ENCODE peak calls at places on chromosomes 5 and 9, in five cellular contexts. X is stimulated activated CD4-positive, alpha-beta T cell treated with anti-CD3 and anti-CD28 coated beads, Interleukin-2, amount 100 ng/mL, for 48 hours; D is lung microvascular endothelial cell; E is astrocyte of the spinal cord; F is T-helper 2 cell. S is an unnamed sample.

GRCh38 chr5:177404641-177405134 is 4.2 kb upstream of the PFN3 start:
- DNase-seq in X (no peak), D (no peak), E (no peak), F (no peak), S (no peak)

GRCh38 chr5:143543358-143544255 is 140.1 kb upstream of the NR3C1 start:
- DNase-seq in X (no peak), D (no peak), E (peak), F (no peak), S (no peak)

GRCh38 chr9:93154293-93154903 is 20.3 kb upstream of the NINJ1 start:
- DNase-seq in X (peak), D (peak), E (no peak), F (no peak), S (peak)

GRCh38 chr9:33159058-33159759 is 7.9 kb downstream of the B4GALT1 start:
- DNase-seq in X (no peak), D (peak), E (peak), F (no peak), S (no peak)

GRCh38 chr5:61280205-61280604 is 51.9 kb upstream of the ZSWIM6 start:
- DNase-seq in X (no peak), D (peak), E (peak), F (no peak), S (no peak)

GRCh38 chr5:2126512-2126911 is 243.8 kb upstream of the IRX4 start:
- DNase-seq in X (no peak), D (no peak), E (no peak), F (no peak), S (no peak)

GRCh38 chr9:5893591-5894236 is 3.0 kb downstream of the MLANA start:
- DNase-seq in X (no peak), D (no peak), E (no peak), F (no peak), S (no peak)

GRCh38 chr9:81879501-81879916 is 48.7 kb upstream of the SPATA31D4 start:
- DNase-seq in X (no peak), D (peak), E (no peak), F (no peak), S (no peak)

GRCh38 chr5:120532835-120533234 is 68.7 kb downstream of the PRR16 start:
- DNase-seq in X (no peak), D (no peak), E (no peak), F (no peak), S (no peak)

GRCh38 chr5:23466401-23466886 is 41.0 kb upstream of the PRDM9 start:
- DNase-seq in X (no peak), D (no peak), E (peak), F (no peak), S (no peak)

GRCh38 chr9:135671591-135672041 is 8.5 kb downstream of the LCN9 start:
- DNase-seq in X (no peak), D (no peak), E (no peak), F (no peak), S (no peak)

GRCh38 chr9:109726122-109726521 is 53.9 kb upstream of the PALM2AKAP2 start:
- DNase-seq in X (no peak), D (no peak), E (no peak), F (no peak), S (no peak)

GRCh38 chr5:6659941-6660684 is 26.9 kb downstream of the SRD5A1 start:
- DNase-seq in X (no peak), D (no peak), E (no peak), F (no peak), S (no peak)

GRCh38 chr5:115685966-115686691 is 60.3 kb upstream of the TMED7 start:
- DNase-seq in X (no peak), D (no peak), E (peak), F (no peak), S (no peak)

GRCh38 chr5:54311178-54311811 is 922 bp upstream of the ARL15 start:
- DNase-seq in X (no peak), D (peak), E (peak), F (no peak), S (no peak)

GRCh38 chr9:129755151-129755550 is 2.3 kb upstream of the PTGES start:
- DNase-seq in X (no peak), D (no peak), E (no peak), F (no peak), S (no peak)

GRCh38 chr9:70049672-70050271 is 6.1 kb downstream of the MAMDC2 start:
- DNase-seq in X (no peak), D (no peak), E (no peak), F (no peak), S (no peak)

GRCh38 chr5:14870347-14871083 is 1.1 kb downstream of the ANKH start:
- DNase-seq in X (peak), D (no peak), E (no peak), F (peak), S (peak)

GRCh38 chr9:1057910-1058309 is 7.8 kb downstream of the DMRT2 start:
- DNase-seq in X (no peak), D (no peak), E (no peak), F (no peak), S (no peak)

GRCh38 chr9:126844085-126844484 is 16.4 kb upstream of the ZBTB34 start:
- DNase-seq in X (no peak), D (peak), E (peak), F (no peak), S (no peak)

GRCh38 chr5:82735160-82735789 is 341.9 kb downstream of the TMEM167A start:
- DNase-seq in X (no peak), D (peak), E (peak), F (no peak), S (no peak)

GRCh38 chr5:129977810-129978209 is 73.5 kb downstream of the CHSY3 start:
- DNase-seq in X (no peak), D (no peak), E (no peak), F (no peak), S (no peak)

GRCh38 chr5:89676634-89677033 is 732.9 kb downstream of the CETN3 start:
- DNase-seq in X (no peak), D (no peak), E (no peak), F (no peak), S (no peak)

GRCh38 chr9:134344068-134344820 is 18.0 kb downstream of the RXRA start:
- DNase-seq in X (no peak), D (no peak), E (peak), F (no peak), S (no peak)